ENCODE peak calls at places on chromosomes 16 and 17, in four cellular contexts. N, K, E and G are unnamed samples.
A peak's percentile ranks its signal among the peaks of the same experiment; 100 is the strongest.

GRCh38 chr17:49290690-49291326 is 60.2 kb upstream of the PHOSPHO1 start:
- DNase-seq in N (peak; percentile 57), K (peak; percentile 28), E (no peak), G (peak; percentile 44)

GRCh38 chr16:57475711-57476339 is 10.5 kb downstream of the DOK4 start:
- DNase-seq in N (peak; percentile 88), K (peak; percentile 69), E (no peak), G (peak; percentile 77)

GRCh38 chr17:67125924-67126323 is 81.6 kb downstream of the CACNG1 start:
- DNase-seq in N (no peak), K (no peak), E (no peak), G (no peak)

GRCh38 chr16:81624718-81625543 is 154.2 kb upstream of the PLCG2 start:
- DNase-seq in N (peak; percentile 94), K (peak; percentile 88), E (no peak), G (no peak)

GRCh38 chr17:39937462-39937861 is 9.9 kb downstream of the LRRC3C start:
- DNase-seq in N (no peak), K (no peak), E (no peak), G (no peak)

GRCh38 chr16:54632322-54632721 is 298.3 kb upstream of the IRX5 start:
- DNase-seq in N (no peak), K (no peak), E (no peak), G (no peak)

GRCh38 chr16:19888834-19889233 is 4.2 kb upstream of the GPRC5B start:
- DNase-seq in N (no peak), K (no peak), E (no peak), G (no peak)

GRCh38 chr17:16287563-16288027 is 65.7 kb downstream of the CENPV start:
- DNase-seq in N (peak; percentile 68), K (peak; percentile 48), E (peak; percentile 80), G (no peak)

GRCh38 chr16:29148867-29149272 is 164.0 kb downstream of the LAT start:
- DNase-seq in N (no peak), K (no peak), E (no peak), G (no peak)

GRCh38 chr16:79476580-79476979 is 124.0 kb downstream of the MAF start:
- DNase-seq in N (no peak), K (no peak), E (no peak), G (no peak)

GRCh38 chr17:36743130-36743529 is 141.7 kb downstream of the MRM1 start:
- DNase-seq in N (no peak), K (no peak), E (no peak), G (no peak)

GRCh38 chr17:50297407-50297865 is 23.2 kb downstream of the TMEM92 start:
- DNase-seq in N (peak; percentile 82), K (peak; percentile 75), E (no peak), G (peak; percentile 90)

GRCh38 chr16:72728516-72728915 is 319.4 kb downstream of the ZFHX3 start:
- DNase-seq in N (no peak), K (no peak), E (no peak), G (no peak)

GRCh38 chr17:21313320-21313719 is 28.8 kb downstream of the MAP2K3 start:
- DNase-seq in N (no peak), K (no peak), E (no peak), G (no peak)

GRCh38 chr17:795721-796120 is 13.6 kb downstream of the MRM3 start:
- DNase-seq in N (no peak), K (no peak), E (no peak), G (no peak)

GRCh38 chr16:2776500-2777139 is 460 bp downstream of the ELOB start:
- DNase-seq in N (peak; percentile 32), K (no peak), E (no peak), G (no peak)
- TF ChIP-seq POLR2AphosphoS2 in N (no peak), K (no peak), E (no peak), G (no peak)

GRCh38 chr17:72390675-72391501 is 270.1 kb downstream of the SOX9 start:
- DNase-seq in N (no peak), K (no peak), E (no peak), G (no peak)
- TF ChIP-seq HDAC2 in N (no peak), K (no peak), E (no peak), G (no peak)

GRCh38 chr17:8946071-8946470 is 19.4 kb downstream of the PIK3R5 start:
- DNase-seq in N (no peak), K (no peak), E (no peak), G (no peak)
- TF ChIP-seq POLR2AphosphoS2 in N (no peak), K (no peak), E (no peak), G (no peak)

DNA sequence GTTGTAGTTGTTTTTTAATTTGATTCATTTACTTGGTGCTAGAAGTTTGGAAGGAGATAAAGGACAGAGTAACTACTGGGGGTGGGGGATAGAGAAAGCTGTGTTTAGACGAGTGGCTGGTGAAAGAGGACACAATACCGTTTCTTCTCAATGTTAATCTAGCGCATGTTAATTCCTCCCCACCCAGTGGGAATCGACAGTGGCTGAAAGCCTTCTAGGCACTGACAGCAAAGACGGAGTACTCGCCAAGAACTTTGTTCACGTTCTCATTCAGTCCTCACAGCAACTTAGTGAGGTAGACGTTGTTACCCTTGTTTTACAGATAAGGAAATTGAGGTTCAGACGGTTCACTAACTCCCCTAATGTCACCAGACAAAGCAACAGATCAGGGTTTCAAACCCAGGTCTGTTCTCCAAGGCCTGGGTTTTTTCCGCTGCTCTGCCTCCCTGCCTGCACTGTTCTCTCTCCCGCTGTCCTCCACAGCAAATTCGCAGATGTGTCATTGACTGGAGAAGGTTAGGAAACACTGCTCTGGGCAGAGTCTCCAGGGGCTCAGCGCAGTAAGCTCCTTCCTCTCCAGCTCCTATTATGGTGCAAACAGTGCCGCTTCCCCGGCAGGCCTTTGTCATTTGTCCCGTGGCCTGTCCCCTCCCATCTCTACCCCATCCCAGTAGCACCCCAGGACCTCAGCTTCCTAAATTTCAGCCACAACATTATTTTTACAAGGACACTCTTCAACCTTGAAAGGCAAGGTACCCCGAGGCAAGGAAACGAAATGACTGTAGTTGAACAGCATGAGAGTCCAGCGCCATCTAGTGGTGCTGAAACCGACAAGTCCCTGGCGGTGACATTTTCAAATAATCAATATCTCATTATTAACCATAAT is 16.9 kb downstream of the MRPS23 start:
- DNase-seq in N (peak; percentile 78), K (peak; percentile 72), E (no peak), G (peak; percentile 59)
- TF ChIP-seq HDAC2 in N (no peak), K (peak; percentile 67), E (no peak), G (no peak)

DNA sequence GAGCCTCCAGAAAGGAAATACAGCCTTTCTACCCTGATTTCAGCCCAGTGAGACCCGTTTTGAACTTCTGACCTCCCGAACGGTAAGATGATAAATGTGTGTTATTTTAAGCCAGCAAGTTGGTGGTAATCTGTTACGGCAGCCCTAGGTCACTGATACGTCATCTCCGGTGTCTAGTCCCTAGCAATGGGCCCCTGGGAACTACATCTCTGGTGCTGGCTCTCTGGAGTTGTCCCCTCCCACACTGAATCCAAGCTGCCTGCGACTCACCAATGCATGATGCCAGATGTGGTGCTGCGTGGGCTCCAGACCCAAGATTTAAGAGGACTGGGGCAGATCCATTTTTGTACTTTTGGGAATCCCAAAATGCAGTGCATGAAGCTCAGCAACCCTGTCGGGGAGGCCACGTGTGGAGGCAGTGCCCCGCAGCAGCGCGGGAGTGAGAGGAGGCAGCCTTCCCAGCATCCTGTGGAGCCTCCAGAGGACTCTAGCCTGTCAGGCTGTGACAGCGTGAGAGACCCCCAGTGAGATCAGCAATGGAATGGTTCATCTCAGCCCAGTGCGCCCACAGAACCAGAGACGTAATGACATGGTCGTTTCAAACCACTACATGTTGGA is 43.6 kb upstream of the USP7 start:
- DNase-seq in N (peak; percentile 64), K (no peak), E (no peak), G (no peak)
- TF ChIP-seq POLR2AphosphoS2 in N (no peak), K (no peak), E (no peak), G (no peak)